ENCODE peak calls at places on chromosomes 3 and 15, in seven cellular contexts. A is PC-3, Z is cardiac muscle cell, G is RWPE2, E is ovary, J is iPS DF 6.9, W is neuronal stem cell. F is an unnamed sample.

GRCh38 chr3:43783987-43784639 is 93.4 kb downstream of the ABHD5 start:
- DNase-seq in A (no peak), Z (no peak), G (no peak), E (no peak), J (no peak), W (no peak), F (no peak)

GRCh38 chr15:27730878-27731277 is 368.2 kb downstream of the OCA2 start:
- DNase-seq in A (peak; percentile 27), Z (no peak), G (no peak), E (no peak), J (no peak), W (no peak), F (no peak)

GRCh38 chr3:113985526-113985925 is 37.7 kb downstream of the ZDHHC23 start:
- DNase-seq in A (no peak), Z (no peak), G (no peak), E (no peak), J (no peak), W (no peak), F (no peak)

GRCh38 chr3:127110982-127111693 is 81.8 kb upstream of the PRR23E start:
- DNase-seq in A (no peak), Z (no peak), G (no peak), E (no peak), J (no peak), W (no peak), F (no peak)

GRCh38 chr3:99684678-99685077 is 46.3 kb downstream of the COL8A1 start:
- DNase-seq in A (no peak), Z (no peak), G (no peak), E (no peak), J (no peak), W (no peak), F (no peak)

GRCh38 chr3:109702252-109702651 is 364.9 kb upstream of the DPPA4 start:
- DNase-seq in A (peak; percentile 26), Z (no peak), G (no peak), E (no peak), J (no peak), W (no peak), F (peak; percentile 88)

GRCh38 chr3:29275309-29275708 is 5.6 kb upstream of the RBMS3 start:
- DNase-seq in A (no peak), Z (no peak), G (no peak), E (peak; percentile 46), J (no peak), W (no peak), F (no peak)

GRCh38 chr3:58521917-58522680 is 14.9 kb downstream of the ACOX2 start:
- DNase-seq in A (no peak), Z (peak; percentile 12), G (no peak), E (no peak), J (no peak), W (no peak), F (no peak)

GRCh38 chr15:55546718-55547117 is 38.7 kb upstream of the DNAAF4 start:
- DNase-seq in A (peak; percentile 48), Z (no peak), G (no peak), E (no peak), J (no peak), W (no peak), F (peak; percentile 12)

GRCh38 chr15:75446146-75446545 is 5.3 kb downstream of the SIN3A start:
- DNase-seq in A (no peak), Z (no peak), G (no peak), E (no peak), J (no peak), W (no peak), F (no peak)

GRCh38 chr3:50840983-50841489 is 166.3 kb downstream of the DOCK3 start:
- DNase-seq in A (no peak), Z (no peak), G (no peak), E (no peak), J (no peak), W (no peak), F (no peak)

GRCh38 chr3:166291510-166291909 is 454.3 kb upstream of the BCHE start:
- DNase-seq in A (no peak), Z (no peak), G (no peak), E (no peak), J (no peak), W (no peak), F (no peak)

GRCh38 chr3:139173372-139174108 is 128.8 kb upstream of the PRR23C start:
- DNase-seq in A (peak; percentile 29), Z (no peak), G (no peak), E (peak; percentile 47), J (no peak), W (no peak), F (peak; percentile 3)

GRCh38 chr15:100723323-100723801 is 121.0 kb downstream of the ASB7 start:
- DNase-seq in A (peak; percentile 75), Z (no peak), G (peak; percentile 29), E (no peak), J (no peak), W (no peak), F (no peak)
- H3K4me3 ChIP-seq in A (no peak overlapping the region), Z (no peak overlapping the region), G (no peak overlapping the region), E (no peak overlapping the region), J (no peak overlapping the region), W (no peak overlapping the region), F (no peak overlapping the region)

DNA sequence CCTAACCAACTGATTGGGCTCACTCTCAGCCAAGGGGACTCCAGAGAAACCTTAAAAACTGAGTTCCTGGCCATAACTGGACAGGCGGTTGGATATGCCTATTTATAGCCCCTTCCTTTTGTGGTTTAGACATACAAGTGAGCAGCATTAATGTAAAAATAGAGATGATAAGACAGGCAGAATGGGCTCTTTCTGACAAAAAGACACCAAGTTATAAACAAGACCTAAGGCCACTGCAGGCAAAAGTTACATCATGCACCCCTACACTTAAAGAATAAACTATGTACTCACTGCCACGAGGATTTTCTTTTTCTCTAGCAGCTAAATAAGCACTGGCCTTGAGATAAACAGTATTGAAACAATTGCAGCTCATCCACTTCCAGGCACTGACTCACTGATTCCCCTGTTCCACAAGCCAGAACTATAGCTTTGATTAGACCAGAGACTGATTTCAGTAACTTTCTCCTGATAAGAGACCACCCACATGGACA is 30.1 kb downstream of the SUCNR1 start:
- DNase-seq in A (no peak), Z (peak; percentile 20), G (no peak), E (no peak), J (no peak), W (no peak), F (peak; percentile 69)
- H3K27ac ChIP-seq in A (no peak overlapping the region), Z (peak overlapping the region; percentile 80), G (no peak overlapping the region), E (no peak overlapping the region), J (no peak overlapping the region), W (no peak overlapping the region), F (peak overlapping the region; percentile 11)

GRCh38 chr15:56723787-56724186 is 9.5 kb downstream of the ZNF280D start:
- DNase-seq in A (no peak), Z (no peak), G (no peak), E (no peak), J (no peak), W (no peak), F (no peak)

GRCh38 chr15:56719774-56720555 is 13.3 kb downstream of the ZNF280D start:
- DNase-seq in A (no peak), Z (no peak), G (no peak), E (no peak), J (no peak), W (no peak), F (no peak)

DNA sequence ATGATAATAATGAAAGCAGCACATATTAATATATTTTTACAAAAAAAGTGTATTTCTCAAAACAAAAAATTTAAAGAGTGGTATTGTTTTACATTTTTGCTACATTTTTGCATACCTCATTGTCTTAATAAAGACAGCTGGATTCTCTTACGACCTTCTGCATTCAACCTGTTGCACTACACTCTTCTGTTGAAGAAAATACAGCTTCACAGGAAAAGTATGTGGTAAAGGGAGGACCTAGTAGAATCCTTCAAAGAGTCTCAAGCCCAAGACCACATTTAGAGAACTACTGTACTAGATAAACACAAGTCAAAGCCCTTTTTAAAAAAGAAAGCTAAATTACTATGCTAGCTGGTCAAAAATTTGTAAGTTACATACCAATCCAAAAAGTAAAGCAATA is 7.9 kb downstream of the ZNF280D start:
- DNase-seq in A (no peak), Z (no peak), G (no peak), E (no peak), J (no peak), W (no peak), F (no peak)
- H3K27me3 ChIP-seq in A (no peaks in the 10 kb centered on the region), Z (no peaks in the 10 kb centered on the region), G (no peaks in the 10 kb centered on the region), E (no peaks in the 10 kb centered on the region), J (no peaks in the 10 kb centered on the region), W (no peaks in the 10 kb centered on the region), F (no peaks in the 10 kb centered on the region)

DNA sequence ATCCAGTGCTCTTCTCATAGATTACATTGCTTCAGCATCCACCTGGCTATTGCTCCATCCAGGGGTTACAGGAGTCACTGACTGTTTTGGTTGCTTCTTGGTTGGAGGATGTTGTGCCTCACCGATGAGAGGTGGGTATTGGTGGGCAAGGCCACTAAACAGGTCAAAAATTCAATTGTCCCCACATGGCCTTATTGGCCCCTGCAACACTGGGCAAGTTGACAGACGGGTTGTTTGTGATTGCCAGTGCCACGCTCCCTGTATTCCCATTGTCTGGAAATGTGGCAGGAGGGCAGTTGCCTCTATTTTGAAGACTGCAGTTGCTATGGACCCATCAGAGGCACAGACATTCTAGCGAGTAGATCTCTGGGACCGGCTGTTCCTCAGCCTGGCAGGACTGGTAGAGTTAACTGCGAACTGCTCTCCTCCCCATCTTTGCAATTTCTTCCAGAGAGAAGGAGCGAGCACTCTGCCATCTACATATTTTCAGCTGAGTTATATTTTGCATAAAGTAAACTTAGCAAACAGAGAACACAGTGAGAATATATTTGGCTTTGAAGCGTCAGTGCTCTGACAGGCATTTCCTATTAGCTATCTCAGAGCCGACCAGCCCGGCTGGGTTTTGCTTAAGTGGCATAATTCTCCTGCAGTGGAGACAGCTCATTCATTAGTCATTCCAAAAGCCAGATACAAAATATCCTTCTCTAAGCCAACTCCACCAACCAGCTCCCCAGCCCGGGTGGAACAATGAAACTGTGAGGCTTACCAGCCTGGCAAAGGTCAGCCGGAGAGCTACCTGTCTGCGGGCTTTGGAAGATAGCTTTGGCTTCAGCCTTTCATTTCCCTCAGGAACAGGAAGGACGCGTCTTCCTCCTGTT is 26.0 kb upstream of the MAGEF1 start:
- DNase-seq in A (peak; percentile 94), Z (no peak), G (peak; percentile 76), E (no peak), J (no peak), W (no peak), F (peak; percentile 77)
- H3K4me3 ChIP-seq in A (peak overlapping the region; percentile 34), Z (no peak overlapping the region), G (no peak overlapping the region), E (no peak overlapping the region), J (no peak overlapping the region), W (no peak overlapping the region), F (no peak overlapping the region)

GRCh38 chr3:16058511-16058910 is 116.0 kb upstream of the GALNT15 start:
- DNase-seq in A (peak; percentile 66), Z (no peak), G (no peak), E (no peak), J (no peak), W (no peak), F (no peak)
- H3K27ac ChIP-seq in A (peak overlapping the region; percentile 84), Z (no peak overlapping the region), G (peak overlapping the region; percentile 96), E (no peak overlapping the region), J (no peak overlapping the region), W (no peak overlapping the region), F (peak overlapping the region; percentile 97)

F was measured in brain microvascular endothelial cell.